ENCODE peak calls at places on chromosomes 1 and 21, in five cellular contexts. One of them, this sample, is unnamed.

GRCh38 chr1:8020032-8020431 is 6.1 kb downstream of the ERRFI1 start:
- DNase-seq in colonic mucosa: peak
- DNase-seq in activated T-helper 1 cell treated with anti-CD3 and anti-CD28 coated beads, Interleukin-2, amount 50 U/mL, for 16 hours: no peak
- DNase-seq in fibroblast of lung: peak
- DNase-seq in hypothalamus: no peak
- DNase-seq in this sample: no peak

GRCh38 chr1:161088587-161089110 is 709 bp downstream of the NECTIN4 start:
- DNase-seq in activated T-helper 1 cell treated with anti-CD3 and anti-CD28 coated beads, Interleukin-2, amount 50 U/mL, for 16 hours: no peak
- DNase-seq in colonic mucosa: no peak
- DNase-seq in fibroblast of lung: peak
- DNase-seq in hypothalamus: no peak
- DNase-seq in this sample: no peak

GRCh38 chr1:86773331-86774288 is 69.2 kb downstream of the SH3GLB1 start:
- DNase-seq in hypothalamus: no peak
- DNase-seq in activated T-helper 1 cell treated with anti-CD3 and anti-CD28 coated beads, Interleukin-2, amount 50 U/mL, for 16 hours: no peak
- DNase-seq in fibroblast of lung: peak
- DNase-seq in colonic mucosa: no peak
- DNase-seq in this sample: no peak

GRCh38 chr1:50109647-50110075 is 941 bp downstream of the ELAVL4 start:
- DNase-seq in activated T-helper 1 cell treated with anti-CD3 and anti-CD28 coated beads, Interleukin-2, amount 50 U/mL, for 16 hours: no peak
- DNase-seq in fibroblast of lung: peak
- DNase-seq in hypothalamus: no peak
- DNase-seq in colonic mucosa: no peak
- DNase-seq in this sample: peak

GRCh38 chr1:199684686-199685273 is 342.7 kb upstream of the NR5A2 start:
- DNase-seq in hypothalamus: no peak
- DNase-seq in colonic mucosa: peak
- DNase-seq in activated T-helper 1 cell treated with anti-CD3 and anti-CD28 coated beads, Interleukin-2, amount 50 U/mL, for 16 hours: no peak
- DNase-seq in fibroblast of lung: peak
- DNase-seq in this sample: no peak

GRCh38 chr1:74010206-74010605 is 187.8 kb downstream of the LRRIQ3 start:
- DNase-seq in colonic mucosa: no peak
- DNase-seq in activated T-helper 1 cell treated with anti-CD3 and anti-CD28 coated beads, Interleukin-2, amount 50 U/mL, for 16 hours: no peak
- DNase-seq in hypothalamus: no peak
- DNase-seq in fibroblast of lung: no peak
- DNase-seq in this sample: no peak

GRCh38 chr21:19684328-19684727 is 1280.7 kb upstream of the TMPRSS15 start:
- DNase-seq in colonic mucosa: no peak
- DNase-seq in activated T-helper 1 cell treated with anti-CD3 and anti-CD28 coated beads, Interleukin-2, amount 50 U/mL, for 16 hours: no peak
- DNase-seq in fibroblast of lung: no peak
- DNase-seq in hypothalamus: no peak
- DNase-seq in this sample: no peak

GRCh38 chr1:234175363-234175762 is 197.9 kb upstream of the COA6 start:
- DNase-seq in colonic mucosa: no peak
- DNase-seq in hypothalamus: no peak
- DNase-seq in fibroblast of lung: no peak
- DNase-seq in activated T-helper 1 cell treated with anti-CD3 and anti-CD28 coated beads, Interleukin-2, amount 50 U/mL, for 16 hours: no peak
- DNase-seq in this sample: no peak

GRCh38 chr1:172533511-172534116 is 664 bp downstream of the SUCO start:
- DNase-seq in fibroblast of lung: peak
- DNase-seq in hypothalamus: no peak
- DNase-seq in activated T-helper 1 cell treated with anti-CD3 and anti-CD28 coated beads, Interleukin-2, amount 50 U/mL, for 16 hours: peak
- DNase-seq in colonic mucosa: peak
- DNase-seq in this sample: peak

GRCh38 chr21:35488941-35489340 is 439.8 kb upstream of the RUNX1 start:
- DNase-seq in activated T-helper 1 cell treated with anti-CD3 and anti-CD28 coated beads, Interleukin-2, amount 50 U/mL, for 16 hours: no peak
- DNase-seq in colonic mucosa: no peak
- DNase-seq in hypothalamus: no peak
- DNase-seq in fibroblast of lung: peak
- DNase-seq in this sample: no peak

GRCh38 chr21:45257673-45258341 is 29.9 kb downstream of the POFUT2 start:
- DNase-seq in colonic mucosa: peak
- DNase-seq in activated T-helper 1 cell treated with anti-CD3 and anti-CD28 coated beads, Interleukin-2, amount 50 U/mL, for 16 hours: no peak
- DNase-seq in hypothalamus: no peak
- DNase-seq in fibroblast of lung: no peak
- DNase-seq in this sample: no peak

GRCh38 chr1:59500970-59501742 is 204.3 kb downstream of the FGGY start:
- DNase-seq in hypothalamus: no peak
- DNase-seq in fibroblast of lung: no peak
- DNase-seq in colonic mucosa: no peak
- DNase-seq in activated T-helper 1 cell treated with anti-CD3 and anti-CD28 coated beads, Interleukin-2, amount 50 U/mL, for 16 hours: no peak
- DNase-seq in this sample: no peak

GRCh38 chr1:2875677-2876531 is 74.4 kb upstream of the TTC34 start:
- DNase-seq in colonic mucosa: no peak
- DNase-seq in hypothalamus: peak
- DNase-seq in fibroblast of lung: no peak
- DNase-seq in activated T-helper 1 cell treated with anti-CD3 and anti-CD28 coated beads, Interleukin-2, amount 50 U/mL, for 16 hours: no peak
- DNase-seq in this sample: no peak

GRCh38 chr1:2404142-2404889 is 8.0 kb downstream of the PEX10 start:
- DNase-seq in hypothalamus: no peak
- DNase-seq in colonic mucosa: no peak
- DNase-seq in activated T-helper 1 cell treated with anti-CD3 and anti-CD28 coated beads, Interleukin-2, amount 50 U/mL, for 16 hours: no peak
- DNase-seq in fibroblast of lung: no peak
- DNase-seq in this sample: no peak

GRCh38 chr1:46517932-46518498 is 28.4 kb downstream of the DMBX1 start:
- DNase-seq in colonic mucosa: peak
- DNase-seq in fibroblast of lung: no peak
- DNase-seq in hypothalamus: no peak
- DNase-seq in activated T-helper 1 cell treated with anti-CD3 and anti-CD28 coated beads, Interleukin-2, amount 50 U/mL, for 16 hours: no peak
- DNase-seq in this sample: no peak

GRCh38 chr1:1440941-1441888 is 5.7 kb downstream of the VWA1 start:
- DNase-seq in colonic mucosa: no peak
- DNase-seq in activated T-helper 1 cell treated with anti-CD3 and anti-CD28 coated beads, Interleukin-2, amount 50 U/mL, for 16 hours: peak
- DNase-seq in hypothalamus: peak
- DNase-seq in fibroblast of lung: peak
- DNase-seq in this sample: no peak

GRCh38 chr21:31877558-31877957 is 4.7 kb downstream of the HUNK start:
- DNase-seq in colonic mucosa: no peak
- DNase-seq in fibroblast of lung: no peak
- DNase-seq in activated T-helper 1 cell treated with anti-CD3 and anti-CD28 coated beads, Interleukin-2, amount 50 U/mL, for 16 hours: no peak
- DNase-seq in hypothalamus: no peak
- DNase-seq in this sample: no peak

GRCh38 chr1:38285807-38286530 is 239.4 kb upstream of the POU3F1 start:
- DNase-seq in colonic mucosa: no peak
- DNase-seq in hypothalamus: no peak
- DNase-seq in fibroblast of lung: no peak
- DNase-seq in activated T-helper 1 cell treated with anti-CD3 and anti-CD28 coated beads, Interleukin-2, amount 50 U/mL, for 16 hours: no peak
- DNase-seq in this sample: no peak

GRCh38 chr1:76989976-76990375 is 122.7 kb downstream of the ST6GALNAC5 start:
- DNase-seq in activated T-helper 1 cell treated with anti-CD3 and anti-CD28 coated beads, Interleukin-2, amount 50 U/mL, for 16 hours: no peak
- DNase-seq in colonic mucosa: no peak
- DNase-seq in hypothalamus: no peak
- DNase-seq in fibroblast of lung: no peak
- DNase-seq in this sample: no peak

GRCh38 chr1:204103121-204103741 is 30.3 kb downstream of the SOX13 start:
- DNase-seq in activated T-helper 1 cell treated with anti-CD3 and anti-CD28 coated beads, Interleukin-2, amount 50 U/mL, for 16 hours: no peak
- DNase-seq in hypothalamus: no peak
- DNase-seq in colonic mucosa: no peak
- DNase-seq in fibroblast of lung: peak
- DNase-seq in this sample: no peak